ENCODE peak calls at places on chromosomes 16 and 17, in six cellular contexts. S, Y, H, E, V and F are unnamed samples.

GRCh38 chr17:19336938-19337711 is 25.4 kb downstream of the B9D1 start:
- DNase-seq in H (no peak), E (no peak), S (peak; percentile 57), V (peak; percentile 51), Y (no peak), F (no peak)

GRCh38 chr17:298791-299450 is 53.7 kb downstream of the RPH3AL start:
- DNase-seq in S (peak; percentile 36), V (no peak), Y (peak; percentile 72), E (peak; percentile 76), H (peak; percentile 77), F (no peak)

GRCh38 chr16:27515874-27516353 is 33.8 kb downstream of the GTF3C1 start:
- DNase-seq in S (peak; percentile 19), E (no peak), V (no peak), H (no peak), Y (peak; percentile 29), F (no peak)

GRCh38 chr16:89847056-89847929 is 19.0 kb downstream of the SPIRE2 start:
- DNase-seq in V (no peak), Y (no peak), E (no peak), S (no peak), H (no peak), F (no peak)

GRCh38 chr17:50466371-50467113 is 2.1 kb downstream of the CHAD start:
- DNase-seq in S (no peak), V (peak; percentile 30), E (no peak), H (no peak), Y (no peak), F (no peak)

GRCh38 chr16:2686912-2687507 is 4.7 kb downstream of the KCTD5 start:
- DNase-seq in Y (no peak), S (no peak), E (peak; percentile 76), H (peak; percentile 50), V (no peak), F (no peak)

GRCh38 chr17:77442976-77443742 is 302.4 kb downstream of the SEC14L1 start:
- DNase-seq in E (no peak), H (no peak), Y (no peak), S (no peak), V (no peak), F (no peak)

GRCh38 chr16:23843143-23843542 is 7.4 kb downstream of the PRKCB start:
- DNase-seq in E (no peak), V (no peak), Y (no peak), H (no peak), S (no peak), F (no peak)

GRCh38 chr16:84699147-84699711 is 571 bp upstream of the USP10 start:
- DNase-seq in S (no peak), V (peak; percentile 10), Y (peak; percentile 6), E (no peak), H (no peak), F (no peak)

GRCh38 chr17:29977836-29978235 is 36.4 kb downstream of the EFCAB5 start:
- DNase-seq in V (no peak), Y (no peak), E (no peak), H (no peak), S (peak; percentile 27), F (peak; percentile 74)

GRCh38 chr16:15676506-15676905 is 26.5 kb downstream of the NDE1 start:
- DNase-seq in Y (no peak), H (no peak), E (no peak), V (no peak), S (no peak), F (no peak)

GRCh38 chr17:17446666-17447155 is 30.1 kb upstream of the MED9 start:
- DNase-seq in Y (no peak), S (no peak), E (no peak), H (no peak), V (no peak), F (no peak)

GRCh38 chr17:80845863-80846671 is 145.6 kb upstream of the CHMP6 start:
- DNase-seq in H (no peak), S (no peak), V (no peak), E (peak; percentile 61), Y (no peak), F (no peak)
- TF ChIP-seq CTCF in H (no peak), S (no peak), V (no peak), E (no peak), Y (no peak), F (no peak)

DNA sequence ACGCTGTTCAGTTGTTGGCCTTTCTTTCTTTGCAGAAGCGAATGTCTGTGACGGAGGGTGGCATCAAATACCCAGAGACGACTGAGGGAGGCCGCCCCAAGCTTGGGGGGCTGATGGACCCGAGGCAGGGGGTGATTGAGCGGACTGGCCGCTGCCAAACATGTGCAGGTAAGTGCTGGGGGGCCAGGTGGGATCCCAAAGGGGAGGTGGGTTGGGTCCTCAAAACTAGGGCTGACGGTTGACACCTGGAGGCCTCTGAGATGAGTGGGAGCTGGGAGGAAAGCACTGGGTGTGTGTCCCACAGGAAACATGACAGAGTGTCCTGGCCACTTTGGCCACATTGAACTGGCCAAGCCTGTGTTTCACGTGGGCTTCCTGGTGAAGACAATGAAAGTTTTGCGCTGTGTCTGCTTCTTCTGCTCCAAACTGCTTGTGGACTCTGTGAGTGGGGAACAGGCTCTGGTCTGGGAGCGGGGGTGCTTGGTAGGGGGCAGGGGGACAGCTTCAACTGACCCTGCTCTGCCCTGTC is 11.8 kb downstream of the POLR2A start:
- DNase-seq in H (no peak), V (no peak), E (no peak), Y (no peak), S (no peak), F (no peak)
- H3K27ac ChIP-seq in H (peak overlapping the region; percentile 65), V (no peak overlapping the region), E (no peak overlapping the region), Y (peak overlapping the region; percentile 58), S (no peak overlapping the region), F (no peak overlapping the region)

GRCh38 chr16:29809031-29809747 is 2.8 kb upstream of the PRRT2 start:
- DNase-seq in H (no peak), S (no peak), Y (no peak), V (no peak), E (peak; percentile 75), F (no peak)

GRCh38 chr16:29811170-29811895 is 660 bp upstream of the PRRT2 start:
- DNase-seq in V (peak; percentile 92), E (peak; percentile 100), S (peak; percentile 96), H (peak; percentile 99), Y (peak; percentile 97), F (peak; percentile 98)

GRCh38 chr16:29810699-29811169 is 1.3 kb upstream of the PRRT2 start:
- DNase-seq in H (no peak), E (peak; percentile 71), Y (no peak), V (no peak), S (no peak), F (no peak)

GRCh38 chr16:29808219-29808900 is 2.0 kb downstream of the MAZ start:
- DNase-seq in E (peak; percentile 70), Y (peak; percentile 29), S (no peak), V (no peak), H (no peak), F (no peak)

DNA sequence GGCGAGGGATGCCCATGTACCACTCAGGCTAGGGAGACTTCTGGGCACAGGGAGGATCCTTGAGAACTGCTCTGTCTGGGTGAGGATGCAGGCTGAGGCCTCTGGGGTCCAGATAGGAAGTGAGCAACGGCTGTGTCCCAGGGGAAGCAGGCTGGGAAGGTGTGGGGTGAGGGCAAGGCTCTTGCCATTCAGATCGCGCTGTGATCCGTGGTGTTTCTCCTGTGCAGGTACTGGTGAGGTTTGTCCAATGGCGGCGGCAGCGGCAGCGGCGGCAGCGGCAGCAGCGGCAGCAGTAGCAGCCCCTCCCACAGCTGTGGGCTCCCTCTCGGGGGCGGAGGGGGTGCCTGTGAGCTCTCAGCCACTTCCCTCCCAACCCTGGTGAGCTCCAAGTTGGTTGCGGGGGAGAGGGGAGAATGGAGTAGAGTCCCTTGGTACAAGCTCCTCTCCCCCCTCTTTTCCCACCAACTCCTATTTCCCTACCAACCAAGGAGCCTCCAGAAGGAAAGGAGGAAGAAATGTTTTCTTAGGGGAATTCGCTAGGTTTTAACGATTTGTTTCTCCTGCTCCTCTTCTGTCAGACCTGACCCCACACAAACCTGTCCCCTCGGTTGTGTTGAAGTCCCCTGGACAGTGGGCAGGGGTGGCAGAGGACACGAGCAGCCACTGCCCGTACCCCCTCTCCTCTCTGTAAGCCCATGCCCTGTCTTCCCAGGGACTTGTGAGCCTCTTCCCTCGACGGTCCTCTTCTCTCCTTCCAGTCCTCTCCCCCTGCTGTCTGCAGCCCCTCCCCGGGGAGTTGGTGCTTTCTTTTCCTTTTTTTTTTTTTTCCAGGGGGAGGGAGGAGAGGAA is 1.9 kb upstream of the PRRT2 start:
- DNase-seq in H (no peak), Y (peak; percentile 31), E (no peak), V (no peak), S (no peak), F (no peak)
- TF ChIP-seq CTCF in H (no peak), Y (no peak), E (no peak), V (no peak), S (no peak), F (no peak)

GRCh38 chr17:58343131-58343530 is 8.9 kb downstream of the SUPT4H1 start:
- DNase-seq in V (no peak), H (no peak), Y (no peak), E (no peak), S (no peak), F (no peak)

GRCh38 chr17:58339775-58340622 is 11.4 kb upstream of the TSPOAP1 start:
- DNase-seq in V (no peak), S (no peak), Y (no peak), H (no peak), E (no peak), F (no peak)

GRCh38 chr17:58340623-58340876 is 11.5 kb downstream of the SUPT4H1 start:
- DNase-seq in S (no peak), E (no peak), Y (no peak), V (no peak), H (no peak), F (no peak)

GRCh38 chr17:58344047-58344790 is 7.8 kb downstream of the SUPT4H1 start:
- DNase-seq in Y (no peak), E (no peak), H (no peak), V (no peak), S (no peak), F (no peak)

DNA sequence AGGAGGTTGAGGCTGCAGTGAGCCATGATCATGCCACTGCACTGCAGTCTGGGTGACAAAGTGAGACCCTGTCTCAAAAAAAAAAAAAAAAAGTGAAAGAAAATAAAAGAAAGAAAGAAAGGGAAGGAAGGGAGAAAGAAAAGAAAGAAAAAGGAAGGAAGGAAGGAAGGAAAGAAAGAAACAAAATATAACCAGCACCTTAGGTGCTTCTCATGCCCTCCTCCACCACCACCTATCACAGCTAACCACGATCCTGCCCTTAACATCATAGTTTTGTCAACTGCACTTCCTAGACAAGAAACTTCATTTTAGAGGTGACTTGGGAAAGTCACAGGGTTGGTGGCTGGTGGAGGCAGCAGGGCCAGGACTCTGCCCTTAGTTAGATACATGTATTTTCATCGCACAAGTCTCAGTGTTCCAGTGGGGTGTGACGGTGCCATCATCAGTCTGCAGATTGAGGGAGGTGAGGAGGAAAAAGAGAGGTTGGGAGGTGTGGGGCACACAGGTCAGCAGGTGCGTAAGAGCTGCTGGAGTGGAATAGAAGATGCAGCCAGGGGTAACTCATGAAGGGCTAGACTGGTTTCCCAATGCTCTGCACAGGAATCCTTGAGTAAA is 10.0 kb downstream of the SUPT4H1 start:
- DNase-seq in H (no peak), V (no peak), Y (no peak), S (no peak), E (no peak), F (no peak)
- H3K27ac ChIP-seq in H (peak overlapping the region; percentile 100), V (no peak overlapping the region), Y (peak overlapping the region; percentile 100), S (no peak overlapping the region), E (no peak overlapping the region), F (no peak overlapping the region)

GRCh38 chr16:67283039-67283825 is 3.9 kb downstream of the PLEKHG4 start:
- DNase-seq in V (no peak), S (peak; percentile 26), Y (no peak), H (no peak), E (no peak), F (peak; percentile 51)
- TF ChIP-seq CTCF in V (no peak), S (peak; percentile 24), Y (no peak), H (no peak), E (no peak), F (no peak)